ENCODE peak calls at places on chromosomes 3 and 15, in ten cellular contexts. One of them, this sample, is unnamed.
A peak's percentile ranks its signal among the peaks of the same experiment; 100 is the strongest.

GRCh38 chr3:25582242-25582641 is 82.5 kb downstream of the TOP2B start:
- DNase-seq in heart left ventricle: no peak
- DNase-seq in OCI-LY7: no peak
- DNase-seq in ascending aorta: no peak
- DNase-seq in Calu3: no peak
- DNase-seq in B cell: no peak
- DNase-seq in HCT116: no peak
- DNase-seq in mucosa of descending colon: no peak
- DNase-seq in nephron progenitor cell: no peak
- DNase-seq in body of pancreas: no peak
- DNase-seq in this sample: no peak

GRCh38 chr15:60444289-60444912 is 34.5 kb downstream of the ICE2 start:
- DNase-seq in heart left ventricle: no peak
- DNase-seq in OCI-LY7: no peak
- DNase-seq in ascending aorta: no peak
- DNase-seq in Calu3: peak; percentile 13
- DNase-seq in B cell: no peak
- DNase-seq in HCT116: no peak
- DNase-seq in mucosa of descending colon: no peak
- DNase-seq in nephron progenitor cell: no peak
- DNase-seq in body of pancreas: no peak
- DNase-seq in this sample: no peak

GRCh38 chr15:71276355-71276665 is 161.0 kb downstream of the THSD4 start:
- DNase-seq in heart left ventricle: no peak
- DNase-seq in OCI-LY7: no peak
- DNase-seq in ascending aorta: no peak
- DNase-seq in Calu3: peak; percentile 49
- DNase-seq in B cell: no peak
- DNase-seq in HCT116: peak; percentile 75
- DNase-seq in mucosa of descending colon: no peak
- DNase-seq in nephron progenitor cell: no peak
- DNase-seq in body of pancreas: no peak
- DNase-seq in this sample: no peak

GRCh38 chr3:61182648-61183047 is 68.6 kb downstream of the FHIT start:
- DNase-seq in heart left ventricle: no peak
- DNase-seq in OCI-LY7: no peak
- DNase-seq in ascending aorta: no peak
- DNase-seq in Calu3: no peak
- DNase-seq in B cell: no peak
- DNase-seq in HCT116: no peak
- DNase-seq in mucosa of descending colon: no peak
- DNase-seq in nephron progenitor cell: no peak
- DNase-seq in body of pancreas: no peak
- DNase-seq in this sample: peak; percentile 14

GRCh38 chr15:37015025-37015424 is 85.3 kb downstream of the MEIS2 start:
- DNase-seq in heart left ventricle: peak; percentile 68
- DNase-seq in OCI-LY7: peak; percentile 53
- DNase-seq in ascending aorta: peak; percentile 71
- DNase-seq in Calu3: no peak
- DNase-seq in B cell: no peak
- DNase-seq in HCT116: no peak
- DNase-seq in mucosa of descending colon: no peak
- DNase-seq in nephron progenitor cell: no peak
- DNase-seq in body of pancreas: no peak
- DNase-seq in this sample: no peak

GRCh38 chr15:80849308-80849707 is 70.1 kb downstream of the CEMIP start:
- DNase-seq in heart left ventricle: no peak
- DNase-seq in OCI-LY7: no peak
- DNase-seq in ascending aorta: no peak
- DNase-seq in Calu3: peak; percentile 75
- DNase-seq in B cell: no peak
- DNase-seq in HCT116: no peak
- DNase-seq in mucosa of descending colon: no peak
- DNase-seq in nephron progenitor cell: no peak
- DNase-seq in body of pancreas: no peak
- DNase-seq in this sample: no peak

GRCh38 chr3:183745300-183746098 is 47.9 kb downstream of the YEATS2 start:
- DNase-seq in heart left ventricle: no peak
- DNase-seq in OCI-LY7: no peak
- DNase-seq in ascending aorta: no peak
- DNase-seq in Calu3: no peak
- DNase-seq in B cell: no peak
- DNase-seq in HCT116: no peak
- DNase-seq in mucosa of descending colon: no peak
- DNase-seq in nephron progenitor cell: no peak
- DNase-seq in body of pancreas: no peak
- DNase-seq in this sample: no peak

GRCh38 chr15:25693321-25694237 is 169.5 kb downstream of the ATP10A start:
- DNase-seq in heart left ventricle: peak; percentile 43
- DNase-seq in OCI-LY7: peak; percentile 45
- DNase-seq in ascending aorta: peak; percentile 73
- DNase-seq in Calu3: peak; percentile 9
- DNase-seq in B cell: no peak
- DNase-seq in HCT116: no peak
- DNase-seq in mucosa of descending colon: peak; percentile 23
- DNase-seq in nephron progenitor cell: peak; percentile 67
- DNase-seq in body of pancreas: no peak
- DNase-seq in this sample: no peak

DNA sequence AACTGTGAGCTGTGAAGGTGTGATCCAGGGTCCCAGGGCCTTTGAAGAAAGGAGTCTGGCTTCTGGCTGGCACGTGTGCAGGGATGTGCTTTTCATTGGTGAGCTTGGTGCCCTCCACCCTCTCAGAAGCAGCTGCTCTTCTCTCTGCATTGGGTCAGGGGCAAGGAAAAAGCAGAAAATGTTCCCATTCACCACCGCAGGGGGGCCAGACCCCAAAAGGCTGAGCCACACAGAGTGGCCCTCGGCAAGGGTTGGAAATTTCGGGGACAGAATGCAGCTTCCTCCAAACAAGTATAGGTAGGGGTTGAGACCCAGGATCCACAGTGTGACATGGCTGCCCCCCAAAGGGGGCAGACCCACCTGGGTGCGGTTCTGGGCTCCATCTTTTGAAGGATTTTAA is 2.5 kb downstream of the CSK start:
- DNase-seq in heart left ventricle: no peak
- DNase-seq in OCI-LY7: peak; percentile 61
- DNase-seq in ascending aorta: no peak
- DNase-seq in Calu3: no peak
- DNase-seq in B cell: no peak
- DNase-seq in HCT116: no peak
- DNase-seq in mucosa of descending colon: no peak
- DNase-seq in nephron progenitor cell: no peak
- DNase-seq in body of pancreas: no peak
- DNase-seq in this sample: no peak
- TF ChIP-seq CTCF in heart left ventricle: no peak
- TF ChIP-seq CTCF in OCI-LY7: peak; percentile 69
- TF ChIP-seq CTCF in ascending aorta: no peak
- TF ChIP-seq CTCF in Calu3: no peak
- TF ChIP-seq CTCF in B cell: peak; percentile 16
- TF ChIP-seq CTCF in HCT116: no peak
- TF ChIP-seq CTCF in mucosa of descending colon: no peak
- TF ChIP-seq CTCF in nephron progenitor cell: no peak
- TF ChIP-seq CTCF in body of pancreas: no peak
- TF ChIP-seq CTCF in this sample: no peak

GRCh38 chr15:99106417-99107220 is 1.7 kb downstream of the SYNM start:
- DNase-seq in heart left ventricle: peak; percentile 84
- DNase-seq in OCI-LY7: no peak
- DNase-seq in ascending aorta: no peak
- DNase-seq in Calu3: no peak
- DNase-seq in B cell: no peak
- DNase-seq in HCT116: no peak
- DNase-seq in mucosa of descending colon: peak; percentile 17
- DNase-seq in nephron progenitor cell: no peak
- DNase-seq in body of pancreas: peak; percentile 48
- DNase-seq in this sample: no peak
- TF ChIP-seq CTCF in heart left ventricle: no peak
- TF ChIP-seq CTCF in OCI-LY7: no peak
- TF ChIP-seq CTCF in ascending aorta: no peak
- TF ChIP-seq CTCF in Calu3: no peak
- TF ChIP-seq CTCF in B cell: no peak
- TF ChIP-seq CTCF in HCT116: no peak
- TF ChIP-seq CTCF in mucosa of descending colon: no peak
- TF ChIP-seq CTCF in nephron progenitor cell: no peak
- TF ChIP-seq CTCF in body of pancreas: no peak
- TF ChIP-seq CTCF in this sample: no peak

GRCh38 chr3:94234177-94234788 is 171.4 kb downstream of the NSUN3 start:
- DNase-seq in heart left ventricle: no peak
- DNase-seq in OCI-LY7: peak; percentile 27
- DNase-seq in ascending aorta: no peak
- DNase-seq in Calu3: peak; percentile 32
- DNase-seq in B cell: no peak
- DNase-seq in HCT116: peak; percentile 22
- DNase-seq in mucosa of descending colon: peak; percentile 49
- DNase-seq in nephron progenitor cell: peak; percentile 22
- DNase-seq in body of pancreas: peak; percentile 13
- DNase-seq in this sample: peak; percentile 19
- TF ChIP-seq CTCF in heart left ventricle: peak; percentile 17
- TF ChIP-seq CTCF in OCI-LY7: peak; percentile 87
- TF ChIP-seq CTCF in ascending aorta: peak; percentile 33
- TF ChIP-seq CTCF in Calu3: peak; percentile 11
- TF ChIP-seq CTCF in B cell: peak; percentile 17
- TF ChIP-seq CTCF in HCT116: peak; percentile 83
- TF ChIP-seq CTCF in mucosa of descending colon: peak; percentile 31
- TF ChIP-seq CTCF in nephron progenitor cell: peak; percentile 61
- TF ChIP-seq CTCF in body of pancreas: peak; percentile 34
- TF ChIP-seq CTCF in this sample: peak; percentile 44

GRCh38 chr3:54916722-54917121 is 11.1 kb downstream of the LRTM1 start:
- DNase-seq in heart left ventricle: no peak
- DNase-seq in OCI-LY7: no peak
- DNase-seq in ascending aorta: no peak
- DNase-seq in Calu3: no peak
- DNase-seq in B cell: no peak
- DNase-seq in HCT116: no peak
- DNase-seq in mucosa of descending colon: no peak
- DNase-seq in nephron progenitor cell: no peak
- DNase-seq in body of pancreas: no peak
- DNase-seq in this sample: no peak

GRCh38 chr3:54918516-54918915 is 9.3 kb downstream of the LRTM1 start:
- DNase-seq in heart left ventricle: no peak
- DNase-seq in OCI-LY7: no peak
- DNase-seq in ascending aorta: no peak
- DNase-seq in Calu3: no peak
- DNase-seq in B cell: no peak
- DNase-seq in HCT116: no peak
- DNase-seq in mucosa of descending colon: no peak
- DNase-seq in nephron progenitor cell: no peak
- DNase-seq in body of pancreas: no peak
- DNase-seq in this sample: no peak

GRCh38 chr3:54917862-54918261 is 10.0 kb downstream of the LRTM1 start:
- DNase-seq in heart left ventricle: no peak
- DNase-seq in OCI-LY7: no peak
- DNase-seq in ascending aorta: no peak
- DNase-seq in Calu3: no peak
- DNase-seq in B cell: no peak
- DNase-seq in HCT116: no peak
- DNase-seq in mucosa of descending colon: no peak
- DNase-seq in nephron progenitor cell: no peak
- DNase-seq in body of pancreas: no peak
- DNase-seq in this sample: no peak

GRCh38 chr3:54915976-54916375 is 11.9 kb downstream of the LRTM1 start:
- DNase-seq in heart left ventricle: no peak
- DNase-seq in OCI-LY7: no peak
- DNase-seq in ascending aorta: no peak
- DNase-seq in Calu3: no peak
- DNase-seq in B cell: no peak
- DNase-seq in HCT116: no peak
- DNase-seq in mucosa of descending colon: no peak
- DNase-seq in nephron progenitor cell: no peak
- DNase-seq in body of pancreas: no peak
- DNase-seq in this sample: no peak

DNA sequence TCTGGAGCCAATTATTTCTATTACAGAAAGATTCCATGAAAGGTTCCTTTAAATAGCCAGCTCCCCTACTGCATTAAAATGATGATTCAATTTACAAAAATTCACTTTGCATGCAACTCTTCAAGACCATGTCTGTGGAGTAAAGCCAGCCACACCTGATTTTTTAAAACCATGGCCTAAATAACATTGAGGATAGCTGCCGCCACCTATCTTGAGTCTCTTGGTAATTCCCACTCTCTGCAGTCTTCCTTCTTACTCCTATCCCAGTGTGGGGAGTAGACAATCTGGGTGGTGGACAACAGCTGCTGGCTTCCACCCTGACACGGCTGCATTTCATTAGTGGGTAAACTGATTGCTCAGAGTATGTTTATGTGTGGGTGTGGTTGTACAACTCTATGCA is 10.7 kb downstream of the LRTM1 start:
- DNase-seq in heart left ventricle: no peak
- DNase-seq in OCI-LY7: no peak
- DNase-seq in ascending aorta: no peak
- DNase-seq in Calu3: no peak
- DNase-seq in B cell: no peak
- DNase-seq in HCT116: no peak
- DNase-seq in mucosa of descending colon: no peak
- DNase-seq in nephron progenitor cell: no peak
- DNase-seq in body of pancreas: no peak
- DNase-seq in this sample: no peak
- TF ChIP-seq CTCF in heart left ventricle: no peak
- TF ChIP-seq CTCF in OCI-LY7: no peak
- TF ChIP-seq CTCF in ascending aorta: no peak
- TF ChIP-seq CTCF in Calu3: no peak
- TF ChIP-seq CTCF in B cell: no peak
- TF ChIP-seq CTCF in HCT116: no peak
- TF ChIP-seq CTCF in mucosa of descending colon: no peak
- TF ChIP-seq CTCF in nephron progenitor cell: no peak
- TF ChIP-seq CTCF in body of pancreas: no peak
- TF ChIP-seq CTCF in this sample: no peak

GRCh38 chr3:191280111-191280510 is 49.1 kb upstream of the CCDC50 start:
- DNase-seq in heart left ventricle: no peak
- DNase-seq in OCI-LY7: no peak
- DNase-seq in ascending aorta: no peak
- DNase-seq in Calu3: no peak
- DNase-seq in B cell: no peak
- DNase-seq in HCT116: no peak
- DNase-seq in mucosa of descending colon: no peak
- DNase-seq in nephron progenitor cell: no peak
- DNase-seq in body of pancreas: no peak
- DNase-seq in this sample: no peak

DNA sequence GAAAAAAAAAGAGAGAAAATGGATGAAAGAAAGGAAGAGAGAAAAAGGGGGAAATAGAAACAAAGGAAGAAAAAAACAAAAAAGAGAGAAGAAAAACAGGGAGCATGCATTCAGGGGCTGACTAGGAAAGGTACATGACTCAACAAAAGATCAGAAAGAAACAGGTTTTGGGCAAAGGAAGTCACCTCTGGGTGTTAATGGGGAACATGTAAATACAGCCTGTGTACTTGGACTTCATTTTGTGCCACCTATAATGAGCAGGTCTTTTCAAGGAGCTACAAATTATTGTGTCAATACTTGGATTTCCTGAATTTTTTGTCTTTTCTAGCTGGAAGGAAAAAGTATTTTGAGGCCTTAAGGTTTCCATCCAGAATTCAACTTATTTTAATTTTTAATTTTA is 53.4 kb upstream of the CCDC50 start:
- DNase-seq in heart left ventricle: no peak
- DNase-seq in OCI-LY7: no peak
- DNase-seq in ascending aorta: no peak
- DNase-seq in Calu3: no peak
- DNase-seq in B cell: no peak
- DNase-seq in HCT116: no peak
- DNase-seq in mucosa of descending colon: no peak
- DNase-seq in nephron progenitor cell: no peak
- DNase-seq in body of pancreas: no peak
- DNase-seq in this sample: no peak
- TF ChIP-seq CTCF in heart left ventricle: no peak
- TF ChIP-seq CTCF in OCI-LY7: no peak
- TF ChIP-seq CTCF in ascending aorta: no peak
- TF ChIP-seq CTCF in Calu3: no peak
- TF ChIP-seq CTCF in B cell: no peak
- TF ChIP-seq CTCF in HCT116: no peak
- TF ChIP-seq CTCF in mucosa of descending colon: no peak
- TF ChIP-seq CTCF in nephron progenitor cell: no peak
- TF ChIP-seq CTCF in body of pancreas: no peak
- TF ChIP-seq CTCF in this sample: no peak

This sample was measured in GM20000.